ENCODE peak calls at places on chromosomes 6 and 20, in five cellular contexts. One of them, this sample, is unnamed.

GRCh38 chr6:15871211-15871770 is 208.5 kb upstream of the DTNBP1 start:
- DNase-seq in HCT116: no peak
- DNase-seq in GM12878: no peak
- DNase-seq in stomach: no peak
- DNase-seq in GM23338: no peak
- DNase-seq in this sample: no peak

GRCh38 chr6:129141499-129141898 is 258.6 kb downstream of the LAMA2 start:
- DNase-seq in HCT116: no peak
- DNase-seq in GM12878: no peak
- DNase-seq in GM23338: no peak
- DNase-seq in stomach: no peak
- DNase-seq in this sample: no peak

GRCh38 chr6:88502391-88502790 is 336.2 kb upstream of the CNR1 start:
- DNase-seq in GM12878: no peak
- DNase-seq in GM23338: no peak
- DNase-seq in HCT116: no peak
- DNase-seq in stomach: no peak
- DNase-seq in this sample: no peak

GRCh38 chr20:58508762-58509395 is 6.3 kb downstream of the APCDD1L start:
- DNase-seq in HCT116: no peak
- DNase-seq in GM12878: no peak
- DNase-seq in GM23338: no peak
- DNase-seq in stomach: peak
- DNase-seq in this sample: no peak

GRCh38 chr6:126056355-126057004 is 70.1 kb downstream of the TRMT11 start:
- DNase-seq in GM23338: peak
- DNase-seq in stomach: no peak
- DNase-seq in GM12878: no peak
- DNase-seq in HCT116: no peak
- DNase-seq in this sample: no peak

GRCh38 chr20:2742934-2743559 is 50.5 kb downstream of the EBF4 start:
- DNase-seq in stomach: peak
- DNase-seq in GM12878: no peak
- DNase-seq in HCT116: peak
- DNase-seq in GM23338: peak
- DNase-seq in this sample: peak

GRCh38 chr6:168884646-168885086 is 369.0 kb downstream of the THBS2 start:
- DNase-seq in GM12878: no peak
- DNase-seq in HCT116: peak
- DNase-seq in GM23338: peak
- DNase-seq in stomach: peak
- DNase-seq in this sample: peak

GRCh38 chr20:50844430-50845100 is 49.7 kb downstream of the BCAS4 start:
- DNase-seq in GM12878: peak
- DNase-seq in stomach: peak
- DNase-seq in GM23338: no peak
- DNase-seq in HCT116: peak
- DNase-seq in this sample: no peak

GRCh38 chr6:25169551-25170335 is 109.4 kb upstream of the CARMIL1 start:
- DNase-seq in stomach: no peak
- DNase-seq in HCT116: no peak
- DNase-seq in GM23338: no peak
- DNase-seq in GM12878: no peak
- DNase-seq in this sample: no peak

GRCh38 chr20:64044484-64045247 is 4.8 kb downstream of the SOX18 start:
- DNase-seq in GM12878: no peak
- DNase-seq in HCT116: peak
- DNase-seq in stomach: no peak
- DNase-seq in GM23338: no peak
- DNase-seq in this sample: no peak

GRCh38 chr6:25404693-25405169 is 125.6 kb downstream of the CARMIL1 start:
- DNase-seq in stomach: peak
- DNase-seq in GM12878: peak
- DNase-seq in HCT116: no peak
- DNase-seq in GM23338: no peak
- DNase-seq in this sample: no peak

GRCh38 chr6:168045141-168045691 is 33.8 kb downstream of the FRMD1 start:
- DNase-seq in GM23338: no peak
- DNase-seq in HCT116: no peak
- DNase-seq in stomach: no peak
- DNase-seq in GM12878: no peak
- DNase-seq in this sample: peak

GRCh38 chr20:32338665-32339064 is 19.5 kb upstream of the ASXL1 start:
- DNase-seq in GM23338: peak
- DNase-seq in stomach: no peak
- DNase-seq in HCT116: no peak
- DNase-seq in GM12878: no peak
- DNase-seq in this sample: no peak

GRCh38 chr6:97841763-97842162 is 558.7 kb upstream of the MMS22L start:
- DNase-seq in GM12878: no peak
- DNase-seq in HCT116: no peak
- DNase-seq in GM23338: no peak
- DNase-seq in stomach: no peak
- DNase-seq in this sample: no peak

GRCh38 chr20:57627972-57628650 is 7.9 kb upstream of the ZBP1 start:
- DNase-seq in GM12878: no peak
- DNase-seq in HCT116: no peak
- DNase-seq in stomach: no peak
- DNase-seq in GM23338: no peak
- DNase-seq in this sample: no peak

GRCh38 chr20:2750343-2751251 is 49.8 kb downstream of the CPXM1 start:
- DNase-seq in HCT116: no peak
- DNase-seq in GM12878: no peak
- DNase-seq in GM23338: peak
- DNase-seq in stomach: peak
- DNase-seq in this sample: peak

GRCh38 chr6:109455161-109455501 is 441 bp downstream of the MICAL1 start:
- DNase-seq in GM12878: no peak
- DNase-seq in GM23338: peak
- DNase-seq in HCT116: no peak
- DNase-seq in stomach: no peak
- DNase-seq in this sample: no peak

GRCh38 chr6:101582786-101583185 is 189.3 kb downstream of the GRIK2 start:
- DNase-seq in GM12878: no peak
- DNase-seq in HCT116: no peak
- DNase-seq in GM23338: no peak
- DNase-seq in stomach: no peak
- DNase-seq in this sample: no peak

GRCh38 chr20:58891076-58891685 is 38.7 kb downstream of the GNAS start:
- DNase-seq in HCT116: no peak
- DNase-seq in stomach: peak
- DNase-seq in GM23338: peak
- DNase-seq in GM12878: no peak
- DNase-seq in this sample: peak

GRCh38 chr6:169909113-169909512 is 157.7 kb downstream of the ERMARD start:
- DNase-seq in GM12878: no peak
- DNase-seq in GM23338: no peak
- DNase-seq in stomach: no peak
- DNase-seq in HCT116: no peak
- DNase-seq in this sample: no peak

GRCh38 chr6:138772596-138773176 is 883 bp upstream of the CCDC28A start:
- DNase-seq in HCT116: no peak
- DNase-seq in GM12878: no peak
- DNase-seq in GM23338: no peak
- DNase-seq in stomach: no peak
- DNase-seq in this sample: no peak

GRCh38 chr20:9051508-9051907 is 17.4 kb upstream of the PLCB4 start:
- DNase-seq in GM23338: no peak
- DNase-seq in HCT116: peak
- DNase-seq in GM12878: no peak
- DNase-seq in stomach: no peak
- DNase-seq in this sample: no peak

GRCh38 chr6:113644861-113645575 is 212.1 kb upstream of the MARCKS start:
- DNase-seq in GM12878: peak
- DNase-seq in stomach: no peak
- DNase-seq in HCT116: peak
- DNase-seq in GM23338: no peak
- DNase-seq in this sample: no peak

GRCh38 chr6:35018184-35018523 is 123.0 kb downstream of the TCP11 start:
- DNase-seq in GM12878: no peak
- DNase-seq in stomach: no peak
- DNase-seq in HCT116: no peak
- DNase-seq in GM23338: no peak
- DNase-seq in this sample: no peak

GRCh38 chr6:146913842-146914562 is 290.2 kb upstream of the STXBP5 start:
- DNase-seq in stomach: peak
- DNase-seq in HCT116: peak
- DNase-seq in GM23338: peak
- DNase-seq in GM12878: no peak
- DNase-seq in this sample: peak

GRCh38 chr6:151034825-151035781 is 169.6 kb downstream of the MTHFD1L start:
- DNase-seq in stomach: no peak
- DNase-seq in HCT116: no peak
- DNase-seq in GM23338: no peak
- DNase-seq in GM12878: no peak
- DNase-seq in this sample: no peak

DNA sequence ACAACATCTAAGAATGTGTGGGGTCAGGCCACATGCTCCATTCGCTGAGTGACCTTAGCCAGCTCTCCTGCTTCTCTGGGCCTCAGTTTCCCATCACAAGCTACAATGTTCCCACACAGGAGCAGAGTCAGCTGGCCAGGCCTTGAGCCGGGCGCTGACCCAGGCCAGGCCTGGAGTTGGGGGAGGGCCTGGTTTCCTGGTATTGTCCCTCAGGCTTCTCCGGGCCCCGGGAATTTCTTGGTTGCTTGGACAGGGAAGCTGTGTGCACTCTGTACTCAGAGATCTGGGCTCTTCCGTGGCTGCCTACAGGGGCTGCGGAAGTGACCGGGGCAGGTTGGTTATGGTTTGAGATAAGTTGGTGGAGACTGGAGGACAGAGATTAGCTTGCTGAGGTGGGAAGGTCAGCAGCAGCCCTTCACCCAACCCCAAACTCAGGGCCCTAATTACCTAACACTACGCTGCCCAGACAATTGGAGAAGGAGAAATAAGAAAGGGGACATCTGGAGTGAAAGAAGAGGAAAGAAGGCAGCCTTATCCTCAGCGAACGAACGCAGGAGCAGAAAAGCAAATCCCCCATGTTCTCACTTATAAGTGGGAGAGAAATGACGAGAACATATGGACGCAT is 6.3 kb downstream of the TGM2 start:
- DNase-seq in GM23338: no peak
- DNase-seq in stomach: no peak
- DNase-seq in GM12878: no peak
- DNase-seq in HCT116: no peak
- DNase-seq in this sample: no peak
- TF ChIP-seq POLR2AphosphoS5 in GM23338: no peak
- TF ChIP-seq POLR2AphosphoS5 in stomach: peak
- TF ChIP-seq POLR2AphosphoS5 in GM12878: no peak
- TF ChIP-seq POLR2AphosphoS5 in HCT116: no peak
- TF ChIP-seq POLR2AphosphoS5 in this sample: no peak

GRCh38 chr20:38150595-38151170 is 14.4 kb downstream of the TGM2 start:
- DNase-seq in GM12878: no peak
- DNase-seq in stomach: no peak
- DNase-seq in GM23338: no peak
- DNase-seq in HCT116: no peak
- DNase-seq in this sample: no peak
- TF ChIP-seq CTCF in GM12878: no peak
- TF ChIP-seq CTCF in stomach: no peak
- TF ChIP-seq CTCF in GM23338: no peak
- TF ChIP-seq CTCF in HCT116: no peak
- TF ChIP-seq CTCF in this sample: no peak

GRCh38 chr20:34713194-34713943 is 9.2 kb downstream of the TP53INP2 start:
- DNase-seq in GM12878: peak
- DNase-seq in stomach: no peak
- DNase-seq in HCT116: peak
- DNase-seq in GM23338: no peak
- DNase-seq in this sample: no peak
- H3K4me3 ChIP-seq in GM12878: no peak
- H3K4me3 ChIP-seq in stomach: no peak
- H3K4me3 ChIP-seq in HCT116: no peak
- H3K4me3 ChIP-seq in GM23338: no peak
- H3K4me3 ChIP-seq in this sample: no peak

GRCh38 chr6:159724778-159725177 is 2.5 kb upstream of the WTAP start:
- DNase-seq in GM12878: no peak
- DNase-seq in HCT116: no peak
- DNase-seq in stomach: no peak
- DNase-seq in GM23338: no peak
- DNase-seq in this sample: no peak

GRCh38 chr6:159720708-159721107 is 6.6 kb upstream of the WTAP start:
- DNase-seq in GM23338: peak
- DNase-seq in stomach: no peak
- DNase-seq in HCT116: peak
- DNase-seq in GM12878: no peak
- DNase-seq in this sample: no peak

GRCh38 chr6:159722655-159723054 is 4.7 kb upstream of the WTAP start:
- DNase-seq in GM12878: no peak
- DNase-seq in stomach: no peak
- DNase-seq in GM23338: no peak
- DNase-seq in HCT116: no peak
- DNase-seq in this sample: no peak

GRCh38 chr6:159726196-159726917 is 949 bp upstream of the WTAP start:
- DNase-seq in HCT116: no peak
- DNase-seq in GM23338: no peak
- DNase-seq in stomach: no peak
- DNase-seq in GM12878: no peak
- DNase-seq in this sample: no peak

DNA sequence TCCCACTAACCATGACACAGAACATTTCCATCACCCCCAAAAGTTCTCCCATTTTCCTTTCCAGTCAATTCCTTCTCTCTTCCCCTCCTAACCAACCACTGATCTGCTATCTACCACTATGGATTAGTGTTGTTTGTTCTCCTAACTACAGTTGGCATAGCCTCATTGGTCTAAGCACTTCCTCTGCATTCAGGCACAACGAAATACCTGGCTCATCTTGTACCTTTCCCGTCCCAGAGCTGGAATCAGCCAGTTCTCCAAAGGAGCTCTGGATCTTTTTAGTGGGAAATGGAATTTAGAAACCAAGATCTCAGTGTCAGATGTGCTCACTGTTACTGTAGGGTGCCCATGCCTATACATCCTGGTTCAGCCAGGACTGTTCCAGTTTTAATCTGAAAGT is 4.0 kb upstream of the WTAP start:
- DNase-seq in stomach: no peak
- DNase-seq in GM23338: peak
- DNase-seq in HCT116: no peak
- DNase-seq in GM12878: no peak
- DNase-seq in this sample: no peak
- TF ChIP-seq POLR2AphosphoS5 in stomach: no peak
- TF ChIP-seq POLR2AphosphoS5 in GM23338: no peak
- TF ChIP-seq POLR2AphosphoS5 in HCT116: no peak
- TF ChIP-seq POLR2AphosphoS5 in GM12878: no peak
- TF ChIP-seq POLR2AphosphoS5 in this sample: no peak

DNA sequence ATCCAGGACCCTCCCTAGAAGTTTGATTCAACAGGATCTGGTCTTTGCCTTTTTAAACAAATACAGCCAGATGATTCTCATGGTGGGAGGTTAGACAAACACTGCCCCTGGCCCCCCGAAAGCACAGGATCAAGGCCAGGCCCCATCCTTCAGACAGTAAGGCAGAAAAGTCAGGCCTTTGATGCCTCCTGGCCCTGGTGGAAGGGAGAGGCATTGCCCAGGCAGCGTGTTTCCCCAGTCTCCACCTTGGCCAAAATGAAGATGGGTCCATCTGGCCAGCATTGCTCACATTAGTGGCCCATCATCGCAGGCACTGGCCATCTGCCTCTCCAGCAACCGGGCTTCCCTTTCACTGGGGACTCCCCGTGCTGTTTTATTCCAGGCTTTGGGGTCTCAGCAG is 4.3 kb downstream of the SULF2 start:
- DNase-seq in GM23338: no peak
- DNase-seq in GM12878: no peak
- DNase-seq in stomach: no peak
- DNase-seq in HCT116: no peak
- DNase-seq in this sample: no peak
- TF ChIP-seq CTCF in GM23338: no peak
- TF ChIP-seq CTCF in GM12878: no peak
- TF ChIP-seq CTCF in stomach: no peak
- TF ChIP-seq CTCF in HCT116: peak
- TF ChIP-seq CTCF in this sample: no peak

This sample was measured in sigmoid colon.